ENCODE peak calls at places on chromosomes 2 and 18, in five cellular contexts. B, O, Q, S and C are unnamed samples.

GRCh38 chr18:21757833-21758232 is 17.2 kb downstream of the MIB1 start:
- DNase-seq in Q (no peak), S (no peak), B (no peak), O (no peak), C (no peak)

GRCh38 chr18:66495844-66496243 is 108.0 kb downstream of the CDH19 start:
- DNase-seq in Q (no peak), B (peak), O (peak), S (peak), C (peak)

GRCh38 chr2:175766880-175767279 is 235.2 kb downstream of the LNPK start:
- DNase-seq in B (no peak), S (peak), O (no peak), Q (peak), C (no peak)

GRCh38 chr18:50751490-50751889 is 68.3 kb downstream of the MRO start:
- DNase-seq in S (no peak), Q (no peak), O (peak), B (no peak), C (peak)

GRCh38 chr2:44553456-44553855 is 191.7 kb downstream of the CAMKMT start:
- DNase-seq in B (peak), S (peak), Q (peak), O (no peak), C (no peak)

GRCh38 chr2:109435866-109436634 is 177.7 kb downstream of the SEPTIN10 start:
- DNase-seq in B (no peak), Q (peak), S (no peak), O (no peak), C (no peak)

GRCh38 chr2:203551653-203552250 is 16.7 kb upstream of the RAPH1 start:
- DNase-seq in B (no peak), Q (peak), S (peak), O (no peak), C (no peak)

GRCh38 chr2:29073913-29074312 is 410 bp downstream of the PCARE start:
- DNase-seq in Q (no peak), B (no peak), O (no peak), S (no peak), C (no peak)

GRCh38 chr2:174634130-174635014 is 36.8 kb upstream of the WIPF1 start:
- DNase-seq in O (peak), B (peak), Q (peak), S (no peak), C (no peak)

GRCh38 chr2:205496777-205497176 is 185.5 kb upstream of the NRP2 start:
- DNase-seq in Q (peak), O (peak), S (peak), B (no peak), C (no peak)

GRCh38 chr18:76572517-76573247 is 77.6 kb upstream of the ZNF516 start:
- DNase-seq in O (no peak), Q (no peak), B (no peak), S (no peak), C (no peak)

GRCh38 chr2:171688129-171688465 is 828 bp downstream of the DYNC1I2 start:
- DNase-seq in O (no peak), B (no peak), Q (peak), S (peak), C (no peak)

GRCh38 chr2:102294802-102295489 is 16.4 kb upstream of the IL1RL1 start:
- DNase-seq in Q (peak), B (peak), O (no peak), S (peak), C (no peak)

GRCh38 chr2:157124731-157125130 is 132.8 kb upstream of the GALNT5 start:
- DNase-seq in Q (no peak), B (no peak), S (no peak), O (no peak), C (no peak)

GRCh38 chr2:133194777-133195335 is 373.4 kb downstream of the NCKAP5 start:
- DNase-seq in Q (no peak), B (no peak), S (no peak), O (no peak), C (no peak)

GRCh38 chr18:72013512-72013911 is 530.6 kb downstream of the CBLN2 start:
- DNase-seq in Q (no peak), O (peak), S (no peak), B (no peak), C (no peak)

GRCh38 chr18:75107931-75108276 is 101.0 kb downstream of the PTGR3 start:
- DNase-seq in S (no peak), B (no peak), Q (no peak), O (no peak), C (no peak)

GRCh38 chr2:101736861-101737291 is 39.4 kb downstream of the MAP4K4 start:
- DNase-seq in S (peak), B (peak), O (no peak), Q (peak), C (no peak)

GRCh38 chr2:20231159-20231558 is 6.2 kb upstream of the SDC1 start:
- DNase-seq in O (no peak), B (no peak), S (no peak), Q (no peak), C (peak)

GRCh38 chr18:7779226-7779625 is 212.1 kb downstream of the PTPRM start:
- DNase-seq in O (no peak), S (no peak), B (no peak), Q (no peak), C (no peak)

DNA sequence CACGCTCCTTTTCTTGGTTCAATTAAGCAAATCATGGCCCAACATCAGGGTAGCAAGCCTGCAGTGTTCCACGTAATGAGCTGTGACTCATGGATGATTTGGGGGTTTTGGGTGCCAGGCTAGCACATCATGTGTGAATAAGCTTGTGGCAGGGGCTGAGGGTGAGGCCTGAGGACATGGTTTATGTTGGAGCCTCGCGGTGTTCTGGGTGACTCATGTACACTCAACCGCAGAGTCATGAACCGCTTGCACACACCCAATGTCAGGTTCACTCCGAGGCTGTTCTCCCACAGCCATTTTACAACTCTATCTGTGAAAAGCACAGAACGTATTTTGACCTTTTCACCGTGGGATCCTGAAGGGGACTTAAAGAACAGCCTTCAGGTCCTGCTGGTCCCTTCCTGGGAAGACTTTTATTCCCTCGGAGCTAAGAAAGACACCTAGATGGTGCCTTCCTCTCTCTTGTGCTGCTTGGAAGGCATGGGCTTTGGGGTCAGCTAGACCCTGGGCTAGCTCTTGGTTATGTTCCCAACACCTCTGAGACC is 139.9 kb upstream of the ZEB2 start:
- DNase-seq in O (no peak), Q (peak), S (peak), B (no peak), C (no peak)
- H3K9ac ChIP-seq in O (no peak), Q (no peak), S (peak), B (no peak), C (no peak)

GRCh38 chr2:64086347-64087082 is 57.7 kb downstream of the PELI1 start:
- DNase-seq in O (peak), B (no peak), Q (no peak), S (no peak), C (no peak)
- H3K4me3 ChIP-seq in O (no peak), B (no peak), Q (no peak), S (no peak), C (peak)

GRCh38 chr18:12008842-12009580 is 27.7 kb downstream of the IMPA2 start:
- DNase-seq in B (no peak), O (no peak), Q (no peak), S (no peak), C (no peak)

GRCh38 chr18:12011199-12011961 is 30.1 kb downstream of the IMPA2 start:
- DNase-seq in S (no peak), Q (no peak), B (no peak), O (no peak), C (no peak)

GRCh38 chr18:12009581-12010140 is 28.4 kb downstream of the IMPA2 start:
- DNase-seq in Q (no peak), O (no peak), B (no peak), S (no peak), C (no peak)

GRCh38 chr18:12011962-12012549 is 30.7 kb downstream of the IMPA2 start:
- DNase-seq in O (no peak), Q (peak), S (no peak), B (no peak), C (no peak)

GRCh38 chr18:12010187-12010802 is 29.0 kb downstream of the IMPA2 start:
- DNase-seq in B (no peak), O (no peak), Q (no peak), S (no peak), C (no peak)
- H3K9ac ChIP-seq in B (no peak), O (no peak), Q (no peak), S (no peak), C (no peak)

GRCh38 chr2:9360701-9361100 is 62.6 kb downstream of the ITGB1BP1 start:
- DNase-seq in Q (no peak), O (no peak), B (no peak), S (no peak), C (no peak)
- H3K4me3 ChIP-seq in Q (no peak), O (no peak), B (no peak), S (no peak), C (no peak)

DNA sequence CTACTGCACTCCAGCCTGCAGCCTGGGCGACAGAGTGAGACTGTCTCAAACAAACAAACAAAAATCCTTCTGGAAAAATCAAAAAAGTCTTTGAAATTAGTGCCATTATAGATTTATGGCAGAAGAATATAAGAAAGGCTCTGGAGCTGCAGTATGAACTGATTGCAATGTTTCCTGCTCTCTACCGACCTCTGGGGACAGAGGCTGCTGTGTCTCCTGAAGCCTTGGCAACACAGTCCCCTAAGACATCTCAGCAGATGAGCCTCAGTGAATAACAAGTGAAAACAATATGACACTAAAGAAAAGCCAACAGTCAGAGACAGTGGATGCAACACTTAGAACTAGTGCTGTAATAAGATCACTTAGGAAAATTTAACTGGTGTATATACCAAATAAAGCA is 494.9 kb upstream of the LRATD1 start:
- DNase-seq in Q (no peak), S (no peak), O (peak), B (no peak), C (peak)
- H3K9ac ChIP-seq in Q (no peak), S (no peak), O (no peak), B (no peak), C (no peak)

GRCh38 chr2:128638311-128638710 is 319.6 kb upstream of the HS6ST1 start:
- DNase-seq in Q (no peak), O (no peak), B (no peak), S (peak), C (peak)
- H3K4me3 ChIP-seq in Q (no peak), O (no peak), B (no peak), S (no peak), C (no peak)